ENCODE peak calls at places on chromosomes 16 and 17, in seven cellular contexts. One of them, this sample, is unnamed.

GRCh38 chr17:74385201-74385600 is 17.9 kb downstream of the GPR142 start:
- DNase-seq in lower leg skin: no peak
- DNase-seq in A549: no peak
- DNase-seq in body of pancreas: no peak
- DNase-seq in SK-N-SH: no peak
- DNase-seq in spleen: no peak
- DNase-seq in fibroblast of villous mesenchyme: no peak
- DNase-seq in this sample: no peak

GRCh38 chr16:15041260-15042011 is 14.4 kb downstream of the NTAN1 start:
- DNase-seq in lower leg skin: peak; percentile 82
- DNase-seq in A549: no peak
- DNase-seq in body of pancreas: peak; percentile 72
- DNase-seq in SK-N-SH: no peak
- DNase-seq in spleen: peak; percentile 85
- DNase-seq in fibroblast of villous mesenchyme: peak; percentile 69
- DNase-seq in this sample: peak; percentile 41

GRCh38 chr16:66502020-66502913 is 47.7 kb downstream of the TK2 start:
- DNase-seq in lower leg skin: no peak
- DNase-seq in A549: no peak
- DNase-seq in body of pancreas: no peak
- DNase-seq in SK-N-SH: no peak
- DNase-seq in spleen: no peak
- DNase-seq in fibroblast of villous mesenchyme: peak; percentile 72
- DNase-seq in this sample: peak; percentile 63

GRCh38 chr17:13931752-13932477 is 137.4 kb upstream of the COX10 start:
- DNase-seq in lower leg skin: peak; percentile 72
- DNase-seq in A549: no peak
- DNase-seq in body of pancreas: peak; percentile 47
- DNase-seq in SK-N-SH: no peak
- DNase-seq in spleen: peak; percentile 85
- DNase-seq in fibroblast of villous mesenchyme: peak; percentile 61
- DNase-seq in this sample: peak; percentile 70

GRCh38 chr17:76200354-76200753 is 39.9 kb downstream of the RNF157 start:
- DNase-seq in lower leg skin: no peak
- DNase-seq in A549: no peak
- DNase-seq in body of pancreas: no peak
- DNase-seq in SK-N-SH: no peak
- DNase-seq in spleen: no peak
- DNase-seq in fibroblast of villous mesenchyme: no peak
- DNase-seq in this sample: no peak

GRCh38 chr17:16870253-16871245 is 101.4 kb downstream of the TNFRSF13B start:
- DNase-seq in lower leg skin: no peak
- DNase-seq in A549: no peak
- DNase-seq in body of pancreas: no peak
- DNase-seq in SK-N-SH: no peak
- DNase-seq in spleen: peak; percentile 70
- DNase-seq in fibroblast of villous mesenchyme: no peak
- DNase-seq in this sample: no peak

GRCh38 chr17:38440614-38441397 is 12.5 kb downstream of the ARHGAP23 start:
- DNase-seq in lower leg skin: no peak
- DNase-seq in A549: no peak
- DNase-seq in body of pancreas: no peak
- DNase-seq in SK-N-SH: no peak
- DNase-seq in spleen: no peak
- DNase-seq in fibroblast of villous mesenchyme: no peak
- DNase-seq in this sample: no peak

GRCh38 chr16:57859331-57859730 is 57.0 kb upstream of the KIFC3 start:
- DNase-seq in lower leg skin: no peak
- DNase-seq in A549: peak; percentile 77
- DNase-seq in body of pancreas: no peak
- DNase-seq in SK-N-SH: no peak
- DNase-seq in spleen: peak; percentile 16
- DNase-seq in fibroblast of villous mesenchyme: peak; percentile 63
- DNase-seq in this sample: peak; percentile 85

GRCh38 chr16:81543571-81543970 is 99.0 kb downstream of the CMIP start:
- DNase-seq in lower leg skin: no peak
- DNase-seq in A549: no peak
- DNase-seq in body of pancreas: no peak
- DNase-seq in SK-N-SH: no peak
- DNase-seq in spleen: no peak
- DNase-seq in fibroblast of villous mesenchyme: no peak
- DNase-seq in this sample: peak; percentile 54

GRCh38 chr16:69109486-69110270 is 4.2 kb downstream of the HAS3 start:
- DNase-seq in lower leg skin: no peak
- DNase-seq in A549: no peak
- DNase-seq in body of pancreas: no peak
- DNase-seq in SK-N-SH: no peak
- DNase-seq in spleen: peak; percentile 73
- DNase-seq in fibroblast of villous mesenchyme: no peak
- DNase-seq in this sample: no peak

GRCh38 chr17:8162997-8163977 is 539 bp upstream of the VAMP2 start:
- DNase-seq in lower leg skin: no peak
- DNase-seq in A549: peak; percentile 46
- DNase-seq in body of pancreas: peak; percentile 51
- DNase-seq in SK-N-SH: peak; percentile 93
- DNase-seq in spleen: peak; percentile 87
- DNase-seq in fibroblast of villous mesenchyme: no peak
- DNase-seq in this sample: no peak

GRCh38 chr17:5540321-5540720 is 44.0 kb downstream of the NLRP1 start:
- DNase-seq in lower leg skin: no peak
- DNase-seq in A549: no peak
- DNase-seq in body of pancreas: no peak
- DNase-seq in SK-N-SH: no peak
- DNase-seq in spleen: no peak
- DNase-seq in fibroblast of villous mesenchyme: peak; percentile 55
- DNase-seq in this sample: no peak

GRCh38 chr17:57352658-57353057 is 96.3 kb downstream of the MSI2 start:
- DNase-seq in lower leg skin: no peak
- DNase-seq in A549: no peak
- DNase-seq in body of pancreas: no peak
- DNase-seq in SK-N-SH: no peak
- DNase-seq in spleen: no peak
- DNase-seq in fibroblast of villous mesenchyme: no peak
- DNase-seq in this sample: no peak

GRCh38 chr16:77993586-77993985 is 28.8 kb upstream of the CLEC3A start:
- DNase-seq in lower leg skin: no peak
- DNase-seq in A549: no peak
- DNase-seq in body of pancreas: no peak
- DNase-seq in SK-N-SH: no peak
- DNase-seq in spleen: no peak
- DNase-seq in fibroblast of villous mesenchyme: peak; percentile 77
- DNase-seq in this sample: peak; percentile 23

GRCh38 chr16:30896203-30896889 is at the start of gene CTF1:
- DNase-seq in lower leg skin: peak; percentile 59
- DNase-seq in A549: no peak
- DNase-seq in body of pancreas: peak; percentile 58
- DNase-seq in SK-N-SH: peak; percentile 85
- DNase-seq in spleen: peak; percentile 89
- DNase-seq in fibroblast of villous mesenchyme: peak; percentile 87
- DNase-seq in this sample: peak; percentile 82

GRCh38 chr16:77223184-77223583 is 24.0 kb downstream of the SYCE1L start:
- DNase-seq in lower leg skin: no peak
- DNase-seq in A549: no peak
- DNase-seq in body of pancreas: no peak
- DNase-seq in SK-N-SH: peak; percentile 35
- DNase-seq in spleen: no peak
- DNase-seq in fibroblast of villous mesenchyme: no peak
- DNase-seq in this sample: no peak

GRCh38 chr16:84709609-84710008 is 9.8 kb downstream of the USP10 start:
- DNase-seq in lower leg skin: no peak
- DNase-seq in A549: no peak
- DNase-seq in body of pancreas: no peak
- DNase-seq in SK-N-SH: no peak
- DNase-seq in spleen: no peak
- DNase-seq in fibroblast of villous mesenchyme: no peak
- DNase-seq in this sample: no peak
- H3K4me3 ChIP-seq in lower leg skin: no peak overlapping the region
- H3K4me3 ChIP-seq in A549: no peak overlapping the region
- H3K4me3 ChIP-seq in body of pancreas: no peak overlapping the region
- H3K4me3 ChIP-seq in SK-N-SH: no peak overlapping the region
- H3K4me3 ChIP-seq in spleen: no peak overlapping the region
- H3K4me3 ChIP-seq in fibroblast of villous mesenchyme: no peak overlapping the region
- H3K4me3 ChIP-seq in this sample: no peak overlapping the region

GRCh38 chr17:81198826-81199481 is 23.8 kb downstream of the CEP131 start:
- DNase-seq in lower leg skin: no peak
- DNase-seq in A549: no peak
- DNase-seq in body of pancreas: no peak
- DNase-seq in SK-N-SH: no peak
- DNase-seq in spleen: no peak
- DNase-seq in fibroblast of villous mesenchyme: no peak
- DNase-seq in this sample: no peak

GRCh38 chr17:81196505-81197408 is 26.0 kb downstream of the CEP131 start:
- DNase-seq in lower leg skin: no peak
- DNase-seq in A549: no peak
- DNase-seq in body of pancreas: no peak
- DNase-seq in SK-N-SH: no peak
- DNase-seq in spleen: no peak
- DNase-seq in fibroblast of villous mesenchyme: no peak
- DNase-seq in this sample: no peak

GRCh38 chr17:81195941-81196495 is 26.7 kb downstream of the CEP131 start:
- DNase-seq in lower leg skin: no peak
- DNase-seq in A549: no peak
- DNase-seq in body of pancreas: no peak
- DNase-seq in SK-N-SH: no peak
- DNase-seq in spleen: no peak
- DNase-seq in fibroblast of villous mesenchyme: no peak
- DNase-seq in this sample: no peak

GRCh38 chr17:81197831-81198490 is 24.8 kb downstream of the CEP131 start:
- DNase-seq in lower leg skin: no peak
- DNase-seq in A549: no peak
- DNase-seq in body of pancreas: no peak
- DNase-seq in SK-N-SH: no peak
- DNase-seq in spleen: no peak
- DNase-seq in fibroblast of villous mesenchyme: no peak
- DNase-seq in this sample: no peak

GRCh38 chr17:81197409-81197795 is 25.4 kb downstream of the CEP131 start:
- DNase-seq in lower leg skin: no peak
- DNase-seq in A549: no peak
- DNase-seq in body of pancreas: no peak
- DNase-seq in SK-N-SH: no peak
- DNase-seq in spleen: no peak
- DNase-seq in fibroblast of villous mesenchyme: no peak
- DNase-seq in this sample: no peak
- H3K4me3 ChIP-seq in lower leg skin: no peak overlapping the region
- H3K4me3 ChIP-seq in A549: no peak overlapping the region
- H3K4me3 ChIP-seq in body of pancreas: no peak overlapping the region
- H3K4me3 ChIP-seq in SK-N-SH: no peak overlapping the region
- H3K4me3 ChIP-seq in spleen: peak overlapping the region; percentile 1
- H3K4me3 ChIP-seq in fibroblast of villous mesenchyme: no peak overlapping the region
- H3K4me3 ChIP-seq in this sample: no peak overlapping the region

DNA sequence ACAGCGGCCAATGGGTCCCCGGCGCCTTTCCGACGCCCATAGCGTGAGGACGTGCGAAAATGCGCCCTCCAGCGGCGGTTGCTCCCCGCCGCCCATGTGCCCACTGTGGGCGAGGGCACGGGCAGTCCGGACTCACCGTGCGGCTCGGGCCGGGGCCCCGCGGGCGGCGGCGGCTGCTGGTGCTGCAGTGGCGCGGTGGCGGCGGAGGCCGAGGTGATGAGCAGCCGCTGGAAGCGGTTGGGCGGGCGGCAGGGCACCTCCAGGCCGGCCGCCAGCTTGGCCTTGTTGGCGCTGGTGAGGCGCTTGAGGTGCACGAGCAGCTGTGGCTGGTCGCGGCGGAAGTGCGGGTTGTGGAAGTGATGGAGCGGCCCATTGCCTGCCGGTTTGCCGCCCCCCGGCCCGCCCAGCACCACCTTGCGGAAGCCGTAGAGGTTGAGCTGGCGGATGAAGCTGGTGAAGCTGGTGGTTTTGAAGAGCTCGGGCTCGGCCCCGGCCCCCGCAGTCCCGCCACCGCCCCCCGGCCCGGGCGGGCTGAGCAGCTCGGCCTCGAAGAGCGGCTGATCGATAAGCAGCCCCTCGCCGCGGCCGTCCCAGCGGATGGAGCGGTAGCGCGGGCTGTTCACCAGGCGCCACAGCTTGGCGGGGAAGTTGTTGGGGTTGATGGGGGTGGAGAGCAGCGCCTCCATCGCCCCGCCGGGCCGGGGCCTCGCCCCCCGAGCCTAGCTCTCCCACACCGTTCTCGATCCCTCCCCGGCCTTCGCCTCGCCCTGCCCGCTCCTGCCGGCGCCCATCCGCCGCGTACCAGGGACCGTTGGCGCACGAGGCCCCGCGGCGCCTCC is at the start of gene HSF5:
- DNase-seq in lower leg skin: no peak
- DNase-seq in A549: no peak
- DNase-seq in body of pancreas: peak; percentile 31
- DNase-seq in SK-N-SH: peak; percentile 38
- DNase-seq in spleen: peak; percentile 96
- DNase-seq in fibroblast of villous mesenchyme: no peak
- DNase-seq in this sample: peak; percentile 4
- H3K4me3 ChIP-seq in lower leg skin: no peak within 1 kb of the TSS
- H3K4me3 ChIP-seq in A549: no peak within 1 kb of the TSS
- H3K4me3 ChIP-seq in body of pancreas: no peak within 1 kb of the TSS
- H3K4me3 ChIP-seq in SK-N-SH: no peak within 1 kb of the TSS
- H3K4me3 ChIP-seq in spleen: peak within 1 kb of the TSS; percentile 40
- H3K4me3 ChIP-seq in fibroblast of villous mesenchyme: no peak within 1 kb of the TSS
- H3K4me3 ChIP-seq in this sample: peak within 1 kb of the TSS; percentile 26

DNA sequence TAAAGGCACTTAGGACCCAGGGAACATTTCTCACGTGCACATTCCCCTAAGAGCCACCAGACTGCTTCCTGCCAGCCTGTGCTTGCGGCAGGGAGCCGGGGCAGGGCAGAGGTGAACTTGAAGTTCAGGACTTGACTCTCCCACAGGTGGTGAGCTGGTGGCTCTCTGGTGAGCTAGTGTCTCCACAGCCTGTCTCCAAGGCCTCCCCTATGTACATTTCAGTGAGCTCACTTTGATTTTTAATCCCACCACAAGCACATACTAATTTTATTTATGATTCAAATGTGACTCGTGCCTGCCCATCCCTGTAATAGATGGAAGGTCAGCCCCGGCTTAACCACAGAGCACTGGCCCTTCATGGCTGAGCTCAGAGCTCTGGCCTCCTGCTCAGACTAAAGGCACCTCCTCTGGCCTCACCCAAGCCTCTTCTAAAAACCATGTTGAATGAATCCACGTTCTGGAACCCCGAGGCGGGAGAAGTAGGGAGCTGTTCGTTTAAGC is 9.2 kb downstream of the SNN start:
- DNase-seq in lower leg skin: no peak
- DNase-seq in A549: no peak
- DNase-seq in body of pancreas: no peak
- DNase-seq in SK-N-SH: no peak
- DNase-seq in spleen: no peak
- DNase-seq in fibroblast of villous mesenchyme: no peak
- DNase-seq in this sample: no peak
- H3K4me3 ChIP-seq in lower leg skin: no peak overlapping the region
- H3K4me3 ChIP-seq in A549: no peak overlapping the region
- H3K4me3 ChIP-seq in body of pancreas: no peak overlapping the region
- H3K4me3 ChIP-seq in SK-N-SH: no peak overlapping the region
- H3K4me3 ChIP-seq in spleen: no peak overlapping the region
- H3K4me3 ChIP-seq in fibroblast of villous mesenchyme: no peak overlapping the region
- H3K4me3 ChIP-seq in this sample: no peak overlapping the region

This sample was measured in choroid plexus epithelial cell.